ENCODE peak calls at places on chromosomes 4 and X, in four cellular contexts. J is K562, I is HCT116, S is Panc1. D is an unnamed sample.

GRCh38 chr4:38266616-38267015 is 306.4 kb downstream of the PTTG2 start:
- DNase-seq in S (peak), I (peak), J (peak), D (peak)

GRCh38 chrX:22343192-22343591 is 70.5 kb downstream of the CBLL2 start:
- DNase-seq in I (no peak), J (no peak), S (no peak), D (no peak)

GRCh38 chr4:139077567-139078355 is 62.2 kb downstream of the NOCT start:
- DNase-seq in J (no peak), I (no peak), S (no peak), D (no peak)

GRCh38 chrX:74931214-74931613 is 6.0 kb upstream of the NEXMIF start:
- DNase-seq in J (peak), I (no peak), S (no peak), D (no peak)

GRCh38 chrX:47501226-47502071 is 18.4 kb upstream of the ZNF41 start:
- DNase-seq in S (no peak), I (no peak), J (no peak), D (no peak)

GRCh38 chr4:168630445-168631187 is 133.8 kb downstream of the PALLD start:
- DNase-seq in J (no peak), I (no peak), S (peak), D (no peak)

GRCh38 chr4:105236202-105236916 is 89.7 kb downstream of the TET2 start:
- DNase-seq in S (no peak), I (no peak), J (no peak), D (no peak)

GRCh38 chrX:39337461-39337860 is 536.2 kb downstream of the MID1IP1 start:
- DNase-seq in I (no peak), S (no peak), J (no peak), D (no peak)

GRCh38 chrX:9311411-9312160 is 153.3 kb upstream of the TBL1X start:
- DNase-seq in J (no peak), S (no peak), I (no peak), D (no peak)

GRCh38 chrX:1493877-1494510 is 41.3 kb upstream of the ASMTL start:
- DNase-seq in S (no peak), J (no peak), I (no peak), D (no peak)

DNA sequence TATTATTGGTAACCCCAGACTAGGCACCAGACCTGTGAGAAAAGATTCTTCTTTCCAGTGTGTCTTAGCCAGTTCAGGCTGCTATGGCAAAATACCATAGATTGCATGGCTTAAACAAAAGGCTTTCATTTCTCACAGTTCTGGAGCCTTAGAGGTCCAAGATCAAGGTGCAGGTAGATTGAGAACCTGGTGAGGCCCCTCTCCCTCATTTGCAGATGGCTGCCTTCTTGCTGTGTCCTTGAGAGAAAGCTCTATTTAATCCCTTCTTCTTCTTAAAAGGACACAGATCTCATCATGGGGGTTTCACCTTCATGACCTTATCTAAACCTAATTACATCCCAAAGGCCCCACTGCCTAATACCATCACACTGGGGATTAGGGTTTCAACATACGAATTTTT is 3.5 kb upstream of the PDLIM3 start:
- DNase-seq in S (no peak), I (no peak), J (no peak), D (no peak)
- TF ChIP-seq TCF7L2 in S (no peak), I (no peak), J (no peak), D (no peak)

DNA sequence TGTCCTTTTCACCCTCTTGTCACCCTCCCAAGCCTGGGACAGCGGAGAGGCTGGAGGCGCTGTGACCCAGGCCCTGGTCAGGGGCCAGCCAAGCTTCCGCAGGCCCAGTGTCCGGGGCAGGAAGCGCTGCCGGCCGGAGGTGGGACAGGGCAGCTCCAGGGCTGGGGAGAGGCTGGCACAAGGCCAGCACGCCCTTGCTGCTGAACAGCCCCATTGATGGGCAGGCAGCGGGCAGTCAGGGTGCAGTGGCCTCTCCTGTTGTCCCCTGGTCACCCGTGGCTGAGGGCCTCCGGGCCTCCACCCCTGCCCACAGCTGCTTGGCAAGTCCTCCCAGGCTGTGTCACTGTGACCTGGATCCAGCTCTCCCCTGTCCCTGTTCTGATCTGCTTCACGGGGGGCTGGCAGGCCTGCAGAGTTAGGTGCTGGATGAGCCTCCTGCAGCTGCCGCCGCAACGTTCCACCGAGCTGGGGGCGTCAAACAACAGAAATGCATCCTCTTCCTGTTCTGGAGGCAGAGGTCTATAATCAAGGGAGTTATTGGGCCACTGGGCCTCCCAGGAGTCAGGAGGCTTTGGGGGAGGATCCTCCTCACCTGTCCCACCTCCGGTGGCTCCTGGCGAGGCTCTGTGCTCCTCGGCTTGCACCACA is 107.9 kb downstream of the PSAPL1 start:
- DNase-seq in S (no peak), J (no peak), I (no peak), D (no peak)
- TF ChIP-seq TCF7L2 in S (no peak), J (no peak), I (no peak), D (no peak)

GRCh38 chrX:123696334-123696733 is 36.5 kb downstream of the THOC2 start:
- DNase-seq in J (no peak), I (no peak), S (no peak), D (no peak)
- TF ChIP-seq TCF7L2 in J (no peak), I (no peak), S (no peak), D (no peak)

GRCh38 chr4:42750091-42750490 is 93.2 kb upstream of the ATP8A1 start:
- DNase-seq in I (no peak), J (no peak), S (no peak), D (no peak)
- TF ChIP-seq TCF7L2 in I (no peak), J (no peak), S (no peak), D (no peak)

DNA sequence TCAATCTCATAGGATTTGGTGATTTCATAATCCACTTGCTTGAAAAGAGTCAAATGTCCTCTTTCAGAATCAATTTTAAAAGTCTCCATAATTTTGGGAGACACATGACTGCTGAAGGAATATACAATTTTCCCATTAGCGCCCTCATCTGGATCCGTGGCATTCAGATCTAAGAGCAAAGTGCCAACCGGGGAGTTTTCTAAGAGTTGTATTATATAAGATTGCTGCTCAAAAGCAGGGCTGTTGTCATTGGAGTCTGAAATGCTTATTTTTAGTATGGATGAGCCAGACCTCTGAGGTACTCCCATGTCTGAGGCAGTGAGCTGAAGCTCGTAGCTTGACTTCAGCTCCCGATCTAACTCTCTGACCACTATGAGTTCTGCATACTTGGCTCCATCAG is 1.2 kb downstream of the PCDH18 start:
- DNase-seq in I (no peak), S (no peak), J (no peak), D (no peak)
- TF ChIP-seq TCF7L2 in I (no peak), S (no peak), J (no peak), D (no peak)

GRCh38 chr4:24440765-24441164 is 143.6 kb downstream of the DHX15 start:
- DNase-seq in I (no peak), J (no peak), S (no peak), D (no peak)
- TF ChIP-seq TCF7L2 in I (no peak), J (no peak), S (no peak), D (no peak)

GRCh38 chr4:173258866-173259265 is 75.3 kb downstream of the HMGB2 start:
- DNase-seq in S (no peak), I (no peak), J (no peak), D (no peak)

GRCh38 chr4:173261052-173261451 is 73.1 kb downstream of the HMGB2 start:
- DNase-seq in S (no peak), J (no peak), I (no peak), D (no peak)

GRCh38 chr4:173259310-173259709 is 74.8 kb downstream of the HMGB2 start:
- DNase-seq in S (no peak), J (no peak), I (no peak), D (no peak)

GRCh38 chr4:173256825-173257224 is 77.3 kb downstream of the HMGB2 start:
- DNase-seq in S (no peak), J (no peak), I (no peak), D (no peak)

GRCh38 chr4:173257732-173258717 is 76.1 kb downstream of the HMGB2 start:
- DNase-seq in J (peak), I (peak), S (peak), D (peak)
- TF ChIP-seq TCF7L2 in J (no peak), I (no peak), S (no peak), D (no peak)

D was measured in HepG2.